ENCODE peak calls at places on chromosome 7, in five cellular contexts. One of them, this sample, is unnamed.

GRCh38 chr7:77940647-77941046 is 142.1 kb downstream of the PHTF2 start:
- DNase-seq in germinal center: peak; percentile 23
- DNase-seq in nucleus accumbens: no peak
- DNase-seq in Right ventricle myocardium superior: no peak
- DNase-seq in activated T-helper 1 cell treated with anti-CD3 and anti-CD28 coated beads, Interleukin-12 subunit alpha, Interleukin-12 subunit beta, Interleukin-2, Interleukin-4 antibody, amounts not matched to agents 30 ng/mL and 10 ng/mL and 1 ng/mL, durations not matched to agents 14 hours and 24 hours and 36 hours: no peak
- DNase-seq in this sample: no peak

GRCh38 chr7:56493196-56493595 is 377.0 kb upstream of the NUPR2 start:
- DNase-seq in germinal center: no peak
- DNase-seq in nucleus accumbens: no peak
- DNase-seq in Right ventricle myocardium superior: no peak
- DNase-seq in activated T-helper 1 cell treated with anti-CD3 and anti-CD28 coated beads, Interleukin-12 subunit alpha, Interleukin-12 subunit beta, Interleukin-2, Interleukin-4 antibody, amounts not matched to agents 30 ng/mL and 10 ng/mL and 1 ng/mL, durations not matched to agents 14 hours and 24 hours and 36 hours: no peak
- DNase-seq in this sample: no peak

GRCh38 chr7:29115130-29115529 is 31.2 kb downstream of the CPVL start:
- DNase-seq in germinal center: no peak
- DNase-seq in nucleus accumbens: no peak
- DNase-seq in Right ventricle myocardium superior: no peak
- DNase-seq in activated T-helper 1 cell treated with anti-CD3 and anti-CD28 coated beads, Interleukin-12 subunit alpha, Interleukin-12 subunit beta, Interleukin-2, Interleukin-4 antibody, amounts not matched to agents 30 ng/mL and 10 ng/mL and 1 ng/mL, durations not matched to agents 14 hours and 24 hours and 36 hours: no peak
- DNase-seq in this sample: no peak

GRCh38 chr7:112157072-112157471 is 49.1 kb downstream of the DOCK4 start:
- DNase-seq in germinal center: no peak
- DNase-seq in nucleus accumbens: no peak
- DNase-seq in Right ventricle myocardium superior: no peak
- DNase-seq in activated T-helper 1 cell treated with anti-CD3 and anti-CD28 coated beads, Interleukin-12 subunit alpha, Interleukin-12 subunit beta, Interleukin-2, Interleukin-4 antibody, amounts not matched to agents 30 ng/mL and 10 ng/mL and 1 ng/mL, durations not matched to agents 14 hours and 24 hours and 36 hours: no peak
- DNase-seq in this sample: no peak

GRCh38 chr7:44100458-44101303 is 3.5 kb upstream of the AEBP1 start:
- DNase-seq in germinal center: no peak
- DNase-seq in nucleus accumbens: no peak
- DNase-seq in Right ventricle myocardium superior: no peak
- DNase-seq in activated T-helper 1 cell treated with anti-CD3 and anti-CD28 coated beads, Interleukin-12 subunit alpha, Interleukin-12 subunit beta, Interleukin-2, Interleukin-4 antibody, amounts not matched to agents 30 ng/mL and 10 ng/mL and 1 ng/mL, durations not matched to agents 14 hours and 24 hours and 36 hours: no peak
- DNase-seq in this sample: no peak

GRCh38 chr7:130352335-130353074 is 7.9 kb downstream of the CPA5 start:
- DNase-seq in germinal center: no peak
- DNase-seq in nucleus accumbens: no peak
- DNase-seq in Right ventricle myocardium superior: no peak
- DNase-seq in activated T-helper 1 cell treated with anti-CD3 and anti-CD28 coated beads, Interleukin-12 subunit alpha, Interleukin-12 subunit beta, Interleukin-2, Interleukin-4 antibody, amounts not matched to agents 30 ng/mL and 10 ng/mL and 1 ng/mL, durations not matched to agents 14 hours and 24 hours and 36 hours: no peak
- DNase-seq in this sample: no peak

GRCh38 chr7:136163333-136163732 is 186.2 kb upstream of the MTPN start:
- DNase-seq in germinal center: no peak
- DNase-seq in nucleus accumbens: no peak
- DNase-seq in Right ventricle myocardium superior: no peak
- DNase-seq in activated T-helper 1 cell treated with anti-CD3 and anti-CD28 coated beads, Interleukin-12 subunit alpha, Interleukin-12 subunit beta, Interleukin-2, Interleukin-4 antibody, amounts not matched to agents 30 ng/mL and 10 ng/mL and 1 ng/mL, durations not matched to agents 14 hours and 24 hours and 36 hours: no peak
- DNase-seq in this sample: no peak

GRCh38 chr7:140003913-140004382 is 58.8 kb downstream of the PARP12 start:
- DNase-seq in germinal center: peak; percentile 60
- DNase-seq in nucleus accumbens: no peak
- DNase-seq in Right ventricle myocardium superior: no peak
- DNase-seq in activated T-helper 1 cell treated with anti-CD3 and anti-CD28 coated beads, Interleukin-12 subunit alpha, Interleukin-12 subunit beta, Interleukin-2, Interleukin-4 antibody, amounts not matched to agents 30 ng/mL and 10 ng/mL and 1 ng/mL, durations not matched to agents 14 hours and 24 hours and 36 hours: peak; percentile 6
- DNase-seq in this sample: peak; percentile 19

GRCh38 chr7:6489612-6490011 is 41.9 kb upstream of the DAGLB start:
- DNase-seq in germinal center: no peak
- DNase-seq in nucleus accumbens: no peak
- DNase-seq in Right ventricle myocardium superior: no peak
- DNase-seq in activated T-helper 1 cell treated with anti-CD3 and anti-CD28 coated beads, Interleukin-12 subunit alpha, Interleukin-12 subunit beta, Interleukin-2, Interleukin-4 antibody, amounts not matched to agents 30 ng/mL and 10 ng/mL and 1 ng/mL, durations not matched to agents 14 hours and 24 hours and 36 hours: no peak
- DNase-seq in this sample: no peak

GRCh38 chr7:126426652-126427051 is 826.1 kb downstream of the GRM8 start:
- DNase-seq in germinal center: no peak
- DNase-seq in nucleus accumbens: no peak
- DNase-seq in Right ventricle myocardium superior: no peak
- DNase-seq in activated T-helper 1 cell treated with anti-CD3 and anti-CD28 coated beads, Interleukin-12 subunit alpha, Interleukin-12 subunit beta, Interleukin-2, Interleukin-4 antibody, amounts not matched to agents 30 ng/mL and 10 ng/mL and 1 ng/mL, durations not matched to agents 14 hours and 24 hours and 36 hours: no peak
- DNase-seq in this sample: no peak

GRCh38 chr7:126718419-126718818 is 534.3 kb downstream of the GRM8 start:
- DNase-seq in germinal center: no peak
- DNase-seq in nucleus accumbens: no peak
- DNase-seq in Right ventricle myocardium superior: no peak
- DNase-seq in activated T-helper 1 cell treated with anti-CD3 and anti-CD28 coated beads, Interleukin-12 subunit alpha, Interleukin-12 subunit beta, Interleukin-2, Interleukin-4 antibody, amounts not matched to agents 30 ng/mL and 10 ng/mL and 1 ng/mL, durations not matched to agents 14 hours and 24 hours and 36 hours: no peak
- DNase-seq in this sample: no peak

GRCh38 chr7:141158562-141158961 is 84.7 kb downstream of the TMEM178B start:
- DNase-seq in germinal center: no peak
- DNase-seq in nucleus accumbens: no peak
- DNase-seq in Right ventricle myocardium superior: peak; percentile 56
- DNase-seq in activated T-helper 1 cell treated with anti-CD3 and anti-CD28 coated beads, Interleukin-12 subunit alpha, Interleukin-12 subunit beta, Interleukin-2, Interleukin-4 antibody, amounts not matched to agents 30 ng/mL and 10 ng/mL and 1 ng/mL, durations not matched to agents 14 hours and 24 hours and 36 hours: no peak
- DNase-seq in this sample: no peak

GRCh38 chr7:2172311-2173183 is 60.2 kb downstream of the MAD1L1 start:
- DNase-seq in germinal center: no peak
- DNase-seq in nucleus accumbens: no peak
- DNase-seq in Right ventricle myocardium superior: no peak
- DNase-seq in activated T-helper 1 cell treated with anti-CD3 and anti-CD28 coated beads, Interleukin-12 subunit alpha, Interleukin-12 subunit beta, Interleukin-2, Interleukin-4 antibody, amounts not matched to agents 30 ng/mL and 10 ng/mL and 1 ng/mL, durations not matched to agents 14 hours and 24 hours and 36 hours: no peak
- DNase-seq in this sample: no peak

GRCh38 chr7:39084344-39084743 is 106.6 kb downstream of the POU6F2 start:
- DNase-seq in germinal center: no peak
- DNase-seq in nucleus accumbens: no peak
- DNase-seq in Right ventricle myocardium superior: no peak
- DNase-seq in activated T-helper 1 cell treated with anti-CD3 and anti-CD28 coated beads, Interleukin-12 subunit alpha, Interleukin-12 subunit beta, Interleukin-2, Interleukin-4 antibody, amounts not matched to agents 30 ng/mL and 10 ng/mL and 1 ng/mL, durations not matched to agents 14 hours and 24 hours and 36 hours: no peak
- DNase-seq in this sample: no peak

GRCh38 chr7:137135654-137136350 is 207.7 kb downstream of the PTN start:
- DNase-seq in germinal center: no peak
- DNase-seq in nucleus accumbens: no peak
- DNase-seq in Right ventricle myocardium superior: no peak
- DNase-seq in activated T-helper 1 cell treated with anti-CD3 and anti-CD28 coated beads, Interleukin-12 subunit alpha, Interleukin-12 subunit beta, Interleukin-2, Interleukin-4 antibody, amounts not matched to agents 30 ng/mL and 10 ng/mL and 1 ng/mL, durations not matched to agents 14 hours and 24 hours and 36 hours: no peak
- DNase-seq in this sample: no peak

GRCh38 chr7:27611043-27611442 is 51.6 kb downstream of the HIBADH start:
- DNase-seq in germinal center: no peak
- DNase-seq in nucleus accumbens: no peak
- DNase-seq in Right ventricle myocardium superior: no peak
- DNase-seq in activated T-helper 1 cell treated with anti-CD3 and anti-CD28 coated beads, Interleukin-12 subunit alpha, Interleukin-12 subunit beta, Interleukin-2, Interleukin-4 antibody, amounts not matched to agents 30 ng/mL and 10 ng/mL and 1 ng/mL, durations not matched to agents 14 hours and 24 hours and 36 hours: no peak
- DNase-seq in this sample: no peak

GRCh38 chr7:106959753-106960152 is 84.8 kb upstream of the PRKAR2B start:
- DNase-seq in germinal center: peak; percentile 18
- DNase-seq in nucleus accumbens: no peak
- DNase-seq in Right ventricle myocardium superior: no peak
- DNase-seq in activated T-helper 1 cell treated with anti-CD3 and anti-CD28 coated beads, Interleukin-12 subunit alpha, Interleukin-12 subunit beta, Interleukin-2, Interleukin-4 antibody, amounts not matched to agents 30 ng/mL and 10 ng/mL and 1 ng/mL, durations not matched to agents 14 hours and 24 hours and 36 hours: no peak
- DNase-seq in this sample: no peak

GRCh38 chr7:42345478-42346299 is 108.7 kb upstream of the GLI3 start:
- DNase-seq in germinal center: no peak
- DNase-seq in nucleus accumbens: no peak
- DNase-seq in Right ventricle myocardium superior: no peak
- DNase-seq in activated T-helper 1 cell treated with anti-CD3 and anti-CD28 coated beads, Interleukin-12 subunit alpha, Interleukin-12 subunit beta, Interleukin-2, Interleukin-4 antibody, amounts not matched to agents 30 ng/mL and 10 ng/mL and 1 ng/mL, durations not matched to agents 14 hours and 24 hours and 36 hours: no peak
- DNase-seq in this sample: no peak

GRCh38 chr7:40299097-40299496 is 164.3 kb downstream of the SUGCT start:
- DNase-seq in germinal center: no peak
- DNase-seq in nucleus accumbens: no peak
- DNase-seq in Right ventricle myocardium superior: no peak
- DNase-seq in activated T-helper 1 cell treated with anti-CD3 and anti-CD28 coated beads, Interleukin-12 subunit alpha, Interleukin-12 subunit beta, Interleukin-2, Interleukin-4 antibody, amounts not matched to agents 30 ng/mL and 10 ng/mL and 1 ng/mL, durations not matched to agents 14 hours and 24 hours and 36 hours: no peak
- DNase-seq in this sample: no peak

GRCh38 chr7:77360969-77361368 is 55.2 kb downstream of the GSAP start:
- DNase-seq in germinal center: no peak
- DNase-seq in nucleus accumbens: no peak
- DNase-seq in Right ventricle myocardium superior: no peak
- DNase-seq in activated T-helper 1 cell treated with anti-CD3 and anti-CD28 coated beads, Interleukin-12 subunit alpha, Interleukin-12 subunit beta, Interleukin-2, Interleukin-4 antibody, amounts not matched to agents 30 ng/mL and 10 ng/mL and 1 ng/mL, durations not matched to agents 14 hours and 24 hours and 36 hours: no peak
- DNase-seq in this sample: no peak

GRCh38 chr7:12951397-12951801 is 264.0 kb downstream of the ARL4A start:
- DNase-seq in germinal center: no peak
- DNase-seq in nucleus accumbens: no peak
- DNase-seq in Right ventricle myocardium superior: no peak
- DNase-seq in activated T-helper 1 cell treated with anti-CD3 and anti-CD28 coated beads, Interleukin-12 subunit alpha, Interleukin-12 subunit beta, Interleukin-2, Interleukin-4 antibody, amounts not matched to agents 30 ng/mL and 10 ng/mL and 1 ng/mL, durations not matched to agents 14 hours and 24 hours and 36 hours: no peak
- DNase-seq in this sample: no peak

GRCh38 chr7:112400141-112400540 is 50.1 kb upstream of the IFRD1 start:
- DNase-seq in germinal center: no peak
- DNase-seq in nucleus accumbens: no peak
- DNase-seq in Right ventricle myocardium superior: no peak
- DNase-seq in activated T-helper 1 cell treated with anti-CD3 and anti-CD28 coated beads, Interleukin-12 subunit alpha, Interleukin-12 subunit beta, Interleukin-2, Interleukin-4 antibody, amounts not matched to agents 30 ng/mL and 10 ng/mL and 1 ng/mL, durations not matched to agents 14 hours and 24 hours and 36 hours: no peak
- DNase-seq in this sample: no peak

GRCh38 chr7:77461246-77461645 is 45.1 kb upstream of the GSAP start:
- DNase-seq in germinal center: no peak
- DNase-seq in nucleus accumbens: no peak
- DNase-seq in Right ventricle myocardium superior: no peak
- DNase-seq in activated T-helper 1 cell treated with anti-CD3 and anti-CD28 coated beads, Interleukin-12 subunit alpha, Interleukin-12 subunit beta, Interleukin-2, Interleukin-4 antibody, amounts not matched to agents 30 ng/mL and 10 ng/mL and 1 ng/mL, durations not matched to agents 14 hours and 24 hours and 36 hours: no peak
- DNase-seq in this sample: no peak

GRCh38 chr7:115124409-115124939 is 202.6 kb downstream of the MDFIC start:
- DNase-seq in germinal center: no peak
- DNase-seq in nucleus accumbens: no peak
- DNase-seq in Right ventricle myocardium superior: no peak
- DNase-seq in activated T-helper 1 cell treated with anti-CD3 and anti-CD28 coated beads, Interleukin-12 subunit alpha, Interleukin-12 subunit beta, Interleukin-2, Interleukin-4 antibody, amounts not matched to agents 30 ng/mL and 10 ng/mL and 1 ng/mL, durations not matched to agents 14 hours and 24 hours and 36 hours: no peak
- DNase-seq in this sample: no peak